ENCODE peak calls at places on chromosomes 4 and X, in eight cellular contexts. K is lower lobe of right lung, F is PC-3, I is psoas muscle, P is GM12864, Z is NB4, G is breast epithelium, O is BJ. C is an unnamed sample.

GRCh38 chr4:176198316-176198903 is 3.0 kb upstream of the SPATA4 start:
- DNase-seq in K (peak; percentile 49), F (no peak), I (no peak), P (no peak), Z (no peak), G (no peak), O (no peak), C (no peak)

GRCh38 chrX:143788265-143788664 is 67.7 kb upstream of the SPANXN2 start:
- DNase-seq in K (no peak), F (peak; percentile 63), I (no peak), P (no peak), Z (peak; percentile 53), G (no peak), O (no peak), C (peak; percentile 23)

GRCh38 chr4:7817877-7818675 is 121.6 kb downstream of the AFAP1 start:
- DNase-seq in K (no peak), F (no peak), I (no peak), P (no peak), Z (no peak), G (no peak), O (no peak), C (no peak)

GRCh38 chr4:10576236-10576635 is 108.3 kb downstream of the CLNK start:
- DNase-seq in K (no peak), F (no peak), I (no peak), P (no peak), Z (no peak), G (no peak), O (no peak), C (no peak)

GRCh38 chr4:10478621-10479020 is 21.4 kb upstream of the ZNF518B start:
- DNase-seq in K (no peak), F (no peak), I (no peak), P (no peak), Z (no peak), G (no peak), O (no peak), C (no peak)

GRCh38 chr4:158811704-158812103 is 42.9 kb downstream of the FNIP2 start:
- DNase-seq in K (no peak), F (peak; percentile 41), I (peak; percentile 55), P (no peak), Z (peak; percentile 77), G (no peak), O (no peak), C (peak; percentile 60)

GRCh38 chr4:176995-177394 is 52.7 kb downstream of the ZNF718 start:
- DNase-seq in K (no peak), F (no peak), I (no peak), P (no peak), Z (no peak), G (no peak), O (no peak), C (no peak)

GRCh38 chr4:110898290-110898689 is 275.4 kb upstream of the PITX2 start:
- DNase-seq in K (no peak), F (no peak), I (no peak), P (no peak), Z (no peak), G (no peak), O (no peak), C (no peak)

GRCh38 chrX:37509349-37509748 is 62.1 kb upstream of the LANCL3 start:
- DNase-seq in K (no peak), F (peak; percentile 28), I (no peak), P (no peak), Z (peak; percentile 28), G (no peak), O (no peak), C (peak; percentile 31)

GRCh38 chr4:39353478-39354177 is 12.5 kb downstream of the RFC1 start:
- DNase-seq in K (no peak), F (no peak), I (no peak), P (peak; percentile 69), Z (peak; percentile 90), G (no peak), O (peak; percentile 11), C (peak; percentile 69)

GRCh38 chr4:73868206-73869129 is 725 bp upstream of the CXCL1 start:
- DNase-seq in K (no peak), F (peak; percentile 24), I (no peak), P (no peak), Z (no peak), G (no peak), O (no peak), C (peak; percentile 78)

GRCh38 chr4:73870778-73871177 is 1.6 kb downstream of the CXCL1 start:
- DNase-seq in K (no peak), F (peak; percentile 38), I (no peak), P (no peak), Z (no peak), G (no peak), O (no peak), C (peak; percentile 70)

GRCh38 chr4:73870260-73870659 is 1.1 kb downstream of the CXCL1 start:
- DNase-seq in K (peak; percentile 44), F (peak; percentile 82), I (no peak), P (no peak), Z (no peak), G (no peak), O (no peak), C (peak; percentile 66)

GRCh38 chr4:73867783-73868182 is 1.4 kb upstream of the CXCL1 start:
- DNase-seq in K (peak; percentile 46), F (peak; percentile 97), I (no peak), P (no peak), Z (no peak), G (no peak), O (no peak), C (peak; percentile 55)

GRCh38 chr4:73869130-73870055 is at the start of gene CXCL1:
- DNase-seq in K (peak; percentile 72), F (peak; percentile 56), I (peak; percentile 61), P (no peak), Z (peak; percentile 42), G (no peak), O (no peak), C (peak; percentile 78)
- TF ChIP-seq CTCF in K (no peak), F (no peak), I (no peak), P (no peak), Z (no peak), G (no peak), O (no peak), C (no peak)

DNA sequence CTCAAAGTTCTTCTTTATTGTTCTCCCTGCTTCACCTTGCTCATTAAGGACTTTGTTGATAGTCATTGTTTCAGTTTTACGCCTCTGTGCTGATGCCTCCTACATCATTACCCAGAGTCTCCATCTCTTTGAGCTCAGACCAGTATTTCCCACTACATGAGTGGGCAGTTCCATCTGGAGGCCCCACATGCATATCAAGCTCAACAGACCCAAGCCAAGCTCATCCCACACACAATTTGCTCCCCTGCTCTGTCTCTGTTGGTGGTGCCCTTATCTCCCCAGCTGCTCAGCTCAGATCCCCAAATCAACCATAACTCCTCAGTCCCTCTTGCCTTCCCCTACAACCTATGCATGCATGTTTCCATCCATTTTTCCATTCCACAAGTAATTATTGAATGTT is 85.1 kb upstream of the EFNB1 start:
- DNase-seq in K (no peak), F (no peak), I (no peak), P (no peak), Z (no peak), G (no peak), O (no peak), C (no peak)
- H3K4me3 ChIP-seq in K (no peak overlapping the region), F (no peak overlapping the region), I (no peak overlapping the region), P (no peak overlapping the region), Z (no peak overlapping the region), G (no peak overlapping the region), O (no peak overlapping the region), C (no peak overlapping the region)

GRCh38 chrX:39125834-39126233 is 324.6 kb downstream of the MID1IP1 start:
- DNase-seq in K (no peak), F (no peak), I (no peak), P (no peak), Z (no peak), G (no peak), O (no peak), C (no peak)
- TF ChIP-seq CTCF in K (no peak), F (no peak), I (no peak), P (no peak), Z (no peak), G (no peak), O (no peak), C (no peak)

DNA sequence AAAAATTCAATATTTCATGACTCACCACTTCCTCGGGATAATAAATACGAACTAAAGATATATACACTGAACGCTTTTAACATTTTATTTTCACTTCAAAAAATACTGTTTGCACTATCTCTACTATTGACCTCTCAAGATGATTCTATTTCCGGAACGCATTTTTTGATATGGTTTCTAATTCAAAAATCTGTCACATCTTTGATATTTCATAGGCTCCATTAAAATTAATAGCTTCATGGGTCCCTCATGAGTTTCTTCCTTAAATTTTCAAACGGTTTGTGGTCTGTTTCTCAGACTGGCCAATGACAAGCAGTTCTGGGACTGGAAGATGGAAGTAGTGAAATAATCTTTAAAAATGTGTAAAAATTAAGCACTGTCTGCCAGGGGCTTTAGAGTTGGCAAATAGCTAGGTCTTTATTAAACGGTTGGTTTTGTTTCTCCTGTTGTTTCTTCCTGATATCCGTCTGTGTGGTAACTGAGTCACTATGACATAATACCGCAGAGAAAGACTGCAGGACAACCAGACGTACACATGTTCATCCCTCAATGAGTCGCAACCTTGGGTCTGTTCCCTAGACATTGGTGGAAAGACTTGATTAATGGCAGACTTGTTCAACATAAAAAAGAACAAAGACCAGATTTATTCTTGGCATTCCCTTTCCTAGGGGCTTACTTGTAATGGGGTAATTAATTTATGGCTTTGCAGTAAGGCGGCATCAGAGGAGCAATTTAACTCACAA is 133.8 kb downstream of the PALLD start:
- DNase-seq in K (no peak), F (peak; percentile 70), I (no peak), P (no peak), Z (peak; percentile 52), G (no peak), O (no peak), C (peak; percentile 57)
- H3K4me3 ChIP-seq in K (peak overlapping the region; percentile 60), F (peak overlapping the region; percentile 93), I (peak overlapping the region; percentile 85), P (no peak overlapping the region), Z (no peak overlapping the region), G (peak overlapping the region; percentile 43), O (no peak overlapping the region), C (peak overlapping the region; percentile 69)

GRCh38 chr4:76059750-76060149 is 14.8 kb upstream of the ART3 start:
- DNase-seq in K (no peak), F (peak; percentile 43), I (no peak), P (no peak), Z (peak; percentile 80), G (no peak), O (no peak), C (peak; percentile 3)
- TF ChIP-seq CTCF in K (no peak), F (no peak), I (no peak), P (no peak), Z (no peak), G (no peak), O (no peak), C (no peak)

C was measured in choroid plexus epithelial cell.